ENCODE peak calls at places on chromosomes 3 and 15, in four cellular contexts. V, G, R and M are unnamed samples.

GRCh38 chr15:92882697-92883642 is 17.2 kb upstream of the CHD2 start:
- DNase-seq in G (peak), V (peak), R (peak), M (peak)

GRCh38 chr3:112900088-112900487 is 53.4 kb upstream of the CD200R1L start:
- DNase-seq in V (no peak), G (no peak), R (no peak), M (no peak)

GRCh38 chr3:171445805-171446204 is 14.4 kb downstream of the TNIK start:
- DNase-seq in G (no peak), R (no peak), V (no peak), M (no peak)

GRCh38 chr3:170523248-170523647 is 62.6 kb downstream of the SLC7A14 start:
- DNase-seq in V (no peak), G (no peak), R (no peak), M (no peak)

GRCh38 chr3:112856537-112856936 is 9.9 kb upstream of the CD200R1L start:
- DNase-seq in R (no peak), G (no peak), V (no peak), M (no peak)

GRCh38 chr3:42148982-42149432 is 57.9 kb downstream of the TRAK1 start:
- DNase-seq in V (peak), R (no peak), G (no peak), M (peak)

GRCh38 chr15:35838422-35839150 is 292.6 kb upstream of the DPH6 start:
- DNase-seq in R (no peak), G (no peak), V (no peak), M (no peak)

GRCh38 chr3:34365766-34366165 is 567.3 kb downstream of the PDCD6IP start:
- DNase-seq in V (no peak), G (no peak), R (no peak), M (no peak)

GRCh38 chr15:46111730-46112129 is 476.9 kb downstream of the SQOR start:
- DNase-seq in V (no peak), G (no peak), R (no peak), M (no peak)

GRCh38 chr3:150184426-150185071 is 213.9 kb upstream of the PFN2 start:
- DNase-seq in G (no peak), R (no peak), V (no peak), M (no peak)

GRCh38 chr3:33145221-33145900 is 31.5 kb downstream of the CRTAP start:
- DNase-seq in V (no peak), R (no peak), G (no peak), M (no peak)

GRCh38 chr3:181075098-181075497 is 85.6 kb upstream of the DNAJC19 start:
- DNase-seq in V (no peak), G (no peak), R (no peak), M (no peak)